ENCODE peak calls at places on chromosome 20, in ten cellular contexts. Y, L, X, W, P, B, S, H, R and C are unnamed samples.

GRCh38 chr20:59724457-59725366 is 120.4 kb downstream of the PHACTR3 start:
- DNase-seq in L (no peak), B (no peak), S (no peak), W (no peak), H (no peak), Y (no peak), P (no peak), R (no peak), X (no peak), C (peak; percentile 37)

GRCh38 chr20:4829494-4830211 is 107.9 kb downstream of the PRND start:
- DNase-seq in S (no peak), B (no peak), Y (no peak), W (peak; percentile 59), H (no peak), P (no peak), X (no peak), R (no peak), L (no peak), C (peak; percentile 63)

GRCh38 chr20:53322651-53323050 is 271.0 kb downstream of the ZNF217 start:
- DNase-seq in S (no peak), B (no peak), H (no peak), P (no peak), L (no peak), X (no peak), R (peak; percentile 25), Y (no peak), W (no peak), C (no peak)

GRCh38 chr20:44222969-44223368 is 12.4 kb upstream of the OSER1 start:
- DNase-seq in P (no peak), S (peak; percentile 21), L (no peak), R (no peak), X (no peak), W (no peak), Y (no peak), H (no peak), B (no peak), C (no peak)

GRCh38 chr20:33477386-33478234 is 12.3 kb upstream of the CBFA2T2 start:
- DNase-seq in L (no peak), R (no peak), Y (no peak), H (no peak), W (no peak), P (no peak), B (no peak), S (no peak), X (no peak), C (no peak)

GRCh38 chr20:11124849-11125505 is 451.2 kb upstream of the JAG1 start:
- DNase-seq in L (no peak), R (no peak), Y (no peak), B (no peak), S (no peak), P (no peak), W (no peak), X (no peak), H (no peak), C (no peak)

GRCh38 chr20:24705486-24705885 is 236.1 kb downstream of the SYNDIG1 start:
- DNase-seq in L (no peak), X (no peak), H (no peak), B (no peak), R (no peak), P (no peak), S (no peak), W (no peak), Y (no peak), C (no peak)

GRCh38 chr20:4256886-4257285 is 241.5 kb upstream of the RNF24 start:
- DNase-seq in R (no peak), B (no peak), Y (no peak), X (no peak), L (no peak), H (no peak), W (no peak), P (no peak), S (no peak), C (no peak)

GRCh38 chr20:32780749-32781402 is 18.7 kb downstream of the DNMT3B start:
- DNase-seq in P (no peak), Y (no peak), W (no peak), H (no peak), X (no peak), R (no peak), B (no peak), S (no peak), L (no peak), C (no peak)

GRCh38 chr20:10429443-10429981 is 4.5 kb downstream of the MKKS start:
- DNase-seq in P (no peak), Y (no peak), W (no peak), R (no peak), X (no peak), L (no peak), S (no peak), B (no peak), H (no peak), C (no peak)

GRCh38 chr20:49287555-49288249 is 9.8 kb upstream of the ZNFX1 start:
- DNase-seq in S (no peak), H (no peak), P (no peak), X (no peak), Y (no peak), B (no peak), R (no peak), W (no peak), L (peak; percentile 41), C (no peak)
- H3K9me3 ChIP-seq in S (peaks cover 9% of the 10 kb centered on the region), H (peaks cover 15% of the 10 kb centered on the region), P (peaks cover 33% of the 10 kb centered on the region), X (peaks cover 25% of the 10 kb centered on the region), Y (no peaks in the 10 kb centered on the region), B (no peaks in the 10 kb centered on the region), R (peaks cover 43% of the 10 kb centered on the region), W (no peaks in the 10 kb centered on the region), L (peaks cover 17% of the 10 kb centered on the region), C (peaks cover 30% of the 10 kb centered on the region)

GRCh38 chr20:49569403-49570115 is 1.6 kb upstream of the PTGIS start:
- DNase-seq in P (no peak), X (no peak), W (no peak), B (no peak), Y (no peak), R (no peak), L (no peak), H (no peak), S (no peak), C (peak; percentile 61)

GRCh38 chr20:49566401-49566800 is 1.5 kb downstream of the PTGIS start:
- DNase-seq in H (no peak), R (no peak), L (no peak), P (no peak), S (no peak), W (no peak), Y (no peak), B (no peak), X (no peak), C (no peak)

GRCh38 chr20:49567421-49568256 is at the start of gene PTGIS:
- DNase-seq in B (no peak), H (peak; percentile 88), L (peak; percentile 15), S (no peak), R (no peak), Y (no peak), P (no peak), W (no peak), X (peak; percentile 40), C (peak; percentile 70)

GRCh38 chr20:49570161-49570827 is 2.4 kb upstream of the PTGIS start:
- DNase-seq in H (no peak), R (no peak), W (no peak), L (no peak), S (no peak), B (no peak), X (no peak), P (no peak), Y (no peak), C (no peak)

DNA sequence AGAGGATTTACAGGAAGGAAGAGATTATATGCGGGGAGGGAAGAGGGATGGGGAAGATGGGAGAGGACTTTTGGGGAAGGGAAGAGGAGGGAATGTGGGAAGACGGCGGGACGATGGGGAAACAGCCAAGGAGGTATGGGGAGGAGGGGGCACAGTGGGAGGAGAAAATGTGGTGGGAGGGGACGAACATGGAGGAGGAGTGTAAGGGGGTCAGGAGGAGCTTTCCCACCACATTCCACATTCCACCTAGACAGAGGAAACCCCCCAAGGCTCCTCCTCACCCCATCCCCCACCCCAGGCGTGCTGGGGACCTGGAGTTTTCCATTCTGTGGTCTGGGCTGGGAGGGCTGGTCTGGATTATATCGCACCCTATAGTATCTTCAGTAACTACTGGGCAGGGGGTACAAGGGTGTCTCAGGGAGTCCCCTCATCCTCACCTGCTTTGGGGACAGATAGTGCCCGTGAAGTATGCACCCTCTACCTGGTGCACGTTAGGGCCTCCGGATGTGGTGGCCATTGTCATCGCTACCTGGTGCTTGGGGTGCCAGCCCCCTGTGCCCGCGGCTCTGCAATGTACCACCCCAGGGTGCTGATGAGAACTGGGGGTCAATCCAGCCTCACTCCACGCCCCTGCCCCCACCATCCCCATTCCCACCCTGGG is 684 bp upstream of the PTGIS start:
- DNase-seq in R (no peak), X (no peak), W (no peak), P (no peak), B (no peak), Y (no peak), L (no peak), S (no peak), H (no peak), C (no peak)
- H3K4me3 ChIP-seq in R (no peak overlapping the region), X (peak overlapping the region; percentile 68), W (no peak overlapping the region), P (no peak overlapping the region), B (no peak overlapping the region), Y (peak overlapping the region; percentile 61), L (peak overlapping the region; percentile 47), S (no peak overlapping the region), H (peak overlapping the region; percentile 43), C (peak overlapping the region; percentile 67)

GRCh38 chr20:56222201-56222600 is 26.3 kb upstream of the MC3R start:
- DNase-seq in B (no peak), P (no peak), Y (no peak), W (no peak), X (no peak), L (no peak), R (no peak), S (no peak), H (no peak), C (no peak)
- H3K9me3 ChIP-seq in B (no peaks in the 10 kb centered on the region), P (peaks cover 10% of the 10 kb centered on the region), Y (no peaks in the 10 kb centered on the region), W (no peaks in the 10 kb centered on the region), X (no peaks in the 10 kb centered on the region), L (peaks cover 10% of the 10 kb centered on the region), R (no peaks in the 10 kb centered on the region), S (no peaks in the 10 kb centered on the region), H (no peaks in the 10 kb centered on the region), C (no peaks in the 10 kb centered on the region)

GRCh38 chr20:52103911-52104545 is 87.6 kb downstream of the ZFP64 start:
- DNase-seq in R (no peak), S (no peak), Y (no peak), X (no peak), L (peak; percentile 29), H (peak; percentile 62), B (no peak), W (no peak), P (no peak), C (no peak)

GRCh38 chr20:52104546-52105044 is 87.0 kb downstream of the ZFP64 start:
- DNase-seq in W (no peak), L (peak; percentile 50), X (no peak), P (no peak), H (peak; percentile 66), R (no peak), S (peak; percentile 19), Y (no peak), B (no peak), C (no peak)

GRCh38 chr20:52102126-52102525 is 89.5 kb downstream of the ZFP64 start:
- DNase-seq in L (peak; percentile 21), P (no peak), S (no peak), R (no peak), B (no peak), X (no peak), H (no peak), Y (no peak), W (no peak), C (no peak)

GRCh38 chr20:52102559-52102958 is 89.0 kb downstream of the ZFP64 start:
- DNase-seq in Y (no peak), H (no peak), B (no peak), R (no peak), W (no peak), S (no peak), P (no peak), L (no peak), X (no peak), C (no peak)

GRCh38 chr20:52103469-52103910 is 88.1 kb downstream of the ZFP64 start:
- DNase-seq in R (no peak), B (no peak), L (peak; percentile 58), Y (no peak), H (peak; percentile 22), S (no peak), P (no peak), W (no peak), X (no peak), C (no peak)
- H3K4me3 ChIP-seq in R (no peak overlapping the region), B (no peak overlapping the region), L (peak overlapping the region; percentile 77), Y (no peak overlapping the region), H (peak overlapping the region; percentile 31), S (no peak overlapping the region), P (peak overlapping the region; percentile 24), W (no peak overlapping the region), X (peak overlapping the region; percentile 49), C (peak overlapping the region; percentile 54)